ENCODE peak calls at places on chromosomes 6 and 20, in nine cellular contexts. One of them, this sample, is unnamed.
A peak's percentile ranks its signal among the peaks of the same experiment; 100 is the strongest.

GRCh38 chr20:17568045-17568788 is 1.7 kb upstream of the DSTN start:
- DNase-seq in esophagus muscularis mucosa: no peak
- DNase-seq in HCT116: no peak
- DNase-seq in GM23338: no peak
- DNase-seq in K562: no peak
- DNase-seq in breast epithelium: no peak
- DNase-seq in prostate gland: no peak
- DNase-seq in SK-N-SH: no peak
- DNase-seq in stomach: no peak
- DNase-seq in this sample: no peak

GRCh38 chr6:161356167-161356844 is 82.4 kb upstream of the AGPAT4 start:
- DNase-seq in HCT116: no peak
- DNase-seq in breast epithelium: no peak
- DNase-seq in SK-N-SH: no peak
- DNase-seq in stomach: no peak
- DNase-seq in prostate gland: no peak
- DNase-seq in K562: no peak
- DNase-seq in GM23338: no peak
- DNase-seq in esophagus muscularis mucosa: no peak
- DNase-seq in this sample: no peak

GRCh38 chr6:17709476-17709875 is 2.8 kb upstream of the NUP153 start:
- DNase-seq in GM23338: no peak
- DNase-seq in stomach: no peak
- DNase-seq in K562: no peak
- DNase-seq in prostate gland: no peak
- DNase-seq in esophagus muscularis mucosa: no peak
- DNase-seq in breast epithelium: no peak
- DNase-seq in SK-N-SH: no peak
- DNase-seq in HCT116: no peak
- DNase-seq in this sample: no peak

GRCh38 chr20:38060536-38060935 is 27.0 kb downstream of the RPRD1B start:
- DNase-seq in stomach: no peak
- DNase-seq in HCT116: no peak
- DNase-seq in GM23338: no peak
- DNase-seq in breast epithelium: no peak
- DNase-seq in SK-N-SH: no peak
- DNase-seq in prostate gland: no peak
- DNase-seq in esophagus muscularis mucosa: no peak
- DNase-seq in K562: no peak
- DNase-seq in this sample: no peak

GRCh38 chr6:153167026-153167891 is 36.2 kb upstream of the RGS17 start:
- DNase-seq in SK-N-SH: no peak
- DNase-seq in prostate gland: no peak
- DNase-seq in HCT116: peak; percentile 82
- DNase-seq in stomach: no peak
- DNase-seq in breast epithelium: no peak
- DNase-seq in esophagus muscularis mucosa: no peak
- DNase-seq in GM23338: no peak
- DNase-seq in K562: no peak
- DNase-seq in this sample: no peak

GRCh38 chr6:44561062-44561591 is 173.6 kb downstream of the CDC5L start:
- DNase-seq in K562: no peak
- DNase-seq in esophagus muscularis mucosa: no peak
- DNase-seq in breast epithelium: no peak
- DNase-seq in stomach: no peak
- DNase-seq in GM23338: peak; percentile 37
- DNase-seq in HCT116: no peak
- DNase-seq in SK-N-SH: peak; percentile 33
- DNase-seq in prostate gland: peak; percentile 28
- DNase-seq in this sample: no peak

GRCh38 chr20:25276533-25277050 is 28.7 kb downstream of the PYGB start:
- DNase-seq in GM23338: no peak
- DNase-seq in stomach: peak; percentile 20
- DNase-seq in SK-N-SH: no peak
- DNase-seq in K562: no peak
- DNase-seq in breast epithelium: no peak
- DNase-seq in prostate gland: no peak
- DNase-seq in esophagus muscularis mucosa: no peak
- DNase-seq in HCT116: no peak
- DNase-seq in this sample: peak; percentile 70

GRCh38 chr6:7389162-7389450 is 436 bp downstream of the CAGE1 start:
- DNase-seq in breast epithelium: peak; percentile 67
- DNase-seq in GM23338: no peak
- DNase-seq in esophagus muscularis mucosa: no peak
- DNase-seq in SK-N-SH: no peak
- DNase-seq in K562: peak; percentile 83
- DNase-seq in HCT116: no peak
- DNase-seq in stomach: peak; percentile 79
- DNase-seq in prostate gland: no peak
- DNase-seq in this sample: no peak

GRCh38 chr6:29632789-29633531 is at the start of gene GABBR1:
- DNase-seq in esophagus muscularis mucosa: peak; percentile 97
- DNase-seq in stomach: peak; percentile 85
- DNase-seq in prostate gland: peak; percentile 89
- DNase-seq in GM23338: peak; percentile 95
- DNase-seq in HCT116: peak; percentile 41
- DNase-seq in breast epithelium: peak; percentile 87
- DNase-seq in K562: peak; percentile 94
- DNase-seq in SK-N-SH: peak; percentile 99
- DNase-seq in this sample: peak; percentile 94

GRCh38 chr6:29631209-29631810 is 1.7 kb downstream of the GABBR1 start:
- DNase-seq in esophagus muscularis mucosa: no peak
- DNase-seq in breast epithelium: no peak
- DNase-seq in GM23338: peak; percentile 68
- DNase-seq in K562: peak; percentile 90
- DNase-seq in stomach: no peak
- DNase-seq in SK-N-SH: no peak
- DNase-seq in HCT116: no peak
- DNase-seq in prostate gland: no peak
- DNase-seq in this sample: no peak

GRCh38 chr6:29629571-29629970 is 3.4 kb downstream of the GABBR1 start:
- DNase-seq in K562: peak; percentile 5
- DNase-seq in stomach: no peak
- DNase-seq in GM23338: no peak
- DNase-seq in HCT116: no peak
- DNase-seq in breast epithelium: no peak
- DNase-seq in SK-N-SH: no peak
- DNase-seq in prostate gland: no peak
- DNase-seq in esophagus muscularis mucosa: no peak
- DNase-seq in this sample: no peak

GRCh38 chr6:29633532-29633901 is 534 bp upstream of the GABBR1 start:
- DNase-seq in K562: peak; percentile 50
- DNase-seq in GM23338: no peak
- DNase-seq in SK-N-SH: no peak
- DNase-seq in HCT116: no peak
- DNase-seq in esophagus muscularis mucosa: no peak
- DNase-seq in stomach: no peak
- DNase-seq in prostate gland: no peak
- DNase-seq in breast epithelium: no peak
- DNase-seq in this sample: no peak

DNA sequence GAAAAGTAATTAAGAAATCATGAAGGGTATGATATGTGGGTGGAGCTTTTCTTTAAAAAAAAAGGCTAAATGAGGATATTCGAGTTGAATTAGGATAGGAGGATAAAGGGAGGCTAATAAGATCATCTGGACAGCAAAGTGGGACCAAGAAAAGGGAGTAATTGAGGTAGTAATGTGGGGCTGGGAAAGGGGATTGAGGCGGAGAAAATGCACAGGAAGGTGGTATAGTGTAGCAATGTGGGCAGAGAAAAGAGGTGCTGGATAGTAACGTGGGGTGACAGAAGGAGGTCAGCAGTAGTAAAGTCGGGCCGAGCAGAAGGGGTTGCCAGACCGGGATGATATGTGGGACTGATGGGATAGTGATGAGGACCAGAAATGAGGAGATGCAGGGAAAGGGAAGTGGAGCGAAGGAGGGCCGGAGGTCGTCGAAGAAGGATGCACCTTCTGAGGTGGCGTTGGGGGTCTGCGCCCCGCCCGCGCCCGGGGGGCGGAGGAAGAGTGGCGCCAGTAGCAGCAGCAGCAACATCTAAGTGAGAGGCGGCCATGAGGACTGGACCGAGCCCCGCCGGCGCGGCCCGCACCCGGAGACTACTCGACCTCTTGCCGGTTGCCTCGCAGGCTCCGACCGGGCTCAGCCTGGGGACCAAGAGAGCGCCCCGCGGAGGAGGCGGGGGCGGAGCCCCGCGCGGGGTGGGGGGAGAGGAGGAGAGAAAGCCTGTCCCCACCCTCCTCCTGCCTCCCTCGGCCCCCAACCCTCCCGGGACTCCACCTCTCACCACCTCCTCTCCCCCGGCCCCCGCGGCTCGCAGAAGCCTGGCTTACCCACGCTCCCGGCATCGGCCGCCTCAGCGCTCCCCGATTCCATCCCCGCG is 887 bp downstream of the GABBR1 start:
- DNase-seq in K562: peak; percentile 91
- DNase-seq in HCT116: no peak
- DNase-seq in GM23338: peak; percentile 72
- DNase-seq in breast epithelium: no peak
- DNase-seq in SK-N-SH: peak; percentile 88
- DNase-seq in stomach: peak; percentile 54
- DNase-seq in esophagus muscularis mucosa: no peak
- DNase-seq in prostate gland: peak; percentile 58
- DNase-seq in this sample: peak; percentile 91
- TF ChIP-seq POLR2AphosphoS5 in K562: no peak
- TF ChIP-seq POLR2AphosphoS5 in HCT116: peak; percentile 27
- TF ChIP-seq POLR2AphosphoS5 in GM23338: peak; percentile 73
- TF ChIP-seq POLR2AphosphoS5 in breast epithelium: no peak
- TF ChIP-seq POLR2AphosphoS5 in SK-N-SH: no peak
- TF ChIP-seq POLR2AphosphoS5 in stomach: no peak
- TF ChIP-seq POLR2AphosphoS5 in esophagus muscularis mucosa: no peak
- TF ChIP-seq POLR2AphosphoS5 in prostate gland: no peak
- TF ChIP-seq POLR2AphosphoS5 in this sample: no peak

DNA sequence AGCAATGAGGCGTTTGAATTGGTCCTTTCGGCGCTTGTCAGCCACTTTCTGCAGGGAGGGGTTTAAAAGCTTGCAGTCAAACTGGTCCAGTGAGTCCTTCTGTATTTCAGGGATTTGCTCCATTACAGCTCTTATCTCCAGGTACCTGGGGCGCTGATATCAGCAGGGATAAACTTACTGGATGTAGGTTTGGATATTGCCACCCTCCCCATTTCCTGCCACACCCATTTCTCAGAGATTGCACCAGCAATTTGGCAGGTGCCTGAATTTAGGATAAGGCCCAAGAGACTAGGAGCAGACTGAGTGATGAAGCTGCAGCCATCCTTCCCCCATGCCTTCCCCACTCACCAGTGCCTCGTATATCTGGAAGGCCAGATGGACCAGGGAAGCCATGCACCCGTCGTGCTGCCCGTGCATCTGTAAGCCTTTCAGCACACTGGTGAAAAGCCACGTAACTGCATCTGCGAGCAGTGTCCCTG is 7.6 kb downstream of the POLR1C start:
- DNase-seq in HCT116: no peak
- DNase-seq in GM23338: no peak
- DNase-seq in SK-N-SH: no peak
- DNase-seq in K562: peak; percentile 43
- DNase-seq in prostate gland: no peak
- DNase-seq in esophagus muscularis mucosa: no peak
- DNase-seq in breast epithelium: no peak
- DNase-seq in stomach: peak; percentile 44
- DNase-seq in this sample: no peak
- TF ChIP-seq POLR2AphosphoS5 in HCT116: no peak
- TF ChIP-seq POLR2AphosphoS5 in GM23338: no peak
- TF ChIP-seq POLR2AphosphoS5 in SK-N-SH: no peak
- TF ChIP-seq POLR2AphosphoS5 in K562: no peak
- TF ChIP-seq POLR2AphosphoS5 in prostate gland: no peak
- TF ChIP-seq POLR2AphosphoS5 in esophagus muscularis mucosa: no peak
- TF ChIP-seq POLR2AphosphoS5 in breast epithelium: no peak
- TF ChIP-seq POLR2AphosphoS5 in stomach: peak; percentile 23
- TF ChIP-seq POLR2AphosphoS5 in this sample: no peak

GRCh38 chr6:107652526-107653182 is 162.7 kb downstream of the SOBP start:
- DNase-seq in SK-N-SH: no peak
- DNase-seq in esophagus muscularis mucosa: no peak
- DNase-seq in HCT116: no peak
- DNase-seq in breast epithelium: no peak
- DNase-seq in GM23338: no peak
- DNase-seq in K562: no peak
- DNase-seq in stomach: no peak
- DNase-seq in prostate gland: no peak
- DNase-seq in this sample: no peak

GRCh38 chr6:107653861-107654394 is 164.0 kb downstream of the SOBP start:
- DNase-seq in esophagus muscularis mucosa: no peak
- DNase-seq in GM23338: no peak
- DNase-seq in SK-N-SH: no peak
- DNase-seq in HCT116: no peak
- DNase-seq in breast epithelium: no peak
- DNase-seq in K562: no peak
- DNase-seq in prostate gland: no peak
- DNase-seq in stomach: no peak
- DNase-seq in this sample: no peak

GRCh38 chr6:107654736-107655135 is 164.8 kb downstream of the SOBP start:
- DNase-seq in HCT116: no peak
- DNase-seq in breast epithelium: no peak
- DNase-seq in prostate gland: no peak
- DNase-seq in esophagus muscularis mucosa: no peak
- DNase-seq in SK-N-SH: no peak
- DNase-seq in stomach: no peak
- DNase-seq in GM23338: no peak
- DNase-seq in K562: no peak
- DNase-seq in this sample: no peak

GRCh38 chr6:107655245-107655644 is 165.3 kb downstream of the SOBP start:
- DNase-seq in esophagus muscularis mucosa: no peak
- DNase-seq in HCT116: no peak
- DNase-seq in stomach: no peak
- DNase-seq in prostate gland: no peak
- DNase-seq in K562: peak; percentile 8
- DNase-seq in SK-N-SH: peak; percentile 51
- DNase-seq in GM23338: peak; percentile 85
- DNase-seq in breast epithelium: no peak
- DNase-seq in this sample: no peak

DNA sequence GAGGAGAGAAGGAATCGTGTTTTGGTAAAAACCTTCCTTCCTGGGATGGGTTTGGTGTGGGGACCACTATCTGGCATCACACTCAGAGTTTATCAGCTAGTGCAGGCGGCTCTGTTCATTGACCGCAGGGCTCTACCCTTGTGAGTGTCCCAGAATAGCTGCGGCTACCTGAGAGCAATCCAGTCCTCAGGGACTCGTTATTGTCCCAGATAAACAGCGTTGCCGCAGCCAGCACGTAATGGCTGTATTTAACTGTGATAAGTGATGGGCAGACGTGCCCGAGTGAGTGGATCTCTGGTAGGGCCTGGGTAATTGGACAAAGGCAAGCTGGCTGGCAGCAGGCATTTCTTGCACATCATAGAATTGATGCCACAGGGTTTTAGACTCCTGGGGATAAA is 163.3 kb downstream of the SOBP start:
- DNase-seq in prostate gland: no peak
- DNase-seq in GM23338: no peak
- DNase-seq in K562: peak; percentile 74
- DNase-seq in stomach: no peak
- DNase-seq in HCT116: no peak
- DNase-seq in breast epithelium: no peak
- DNase-seq in esophagus muscularis mucosa: no peak
- DNase-seq in SK-N-SH: peak; percentile 74
- DNase-seq in this sample: no peak
- TF ChIP-seq POLR2AphosphoS5 in prostate gland: no peak
- TF ChIP-seq POLR2AphosphoS5 in GM23338: no peak
- TF ChIP-seq POLR2AphosphoS5 in K562: peak; percentile 78
- TF ChIP-seq POLR2AphosphoS5 in stomach: no peak
- TF ChIP-seq POLR2AphosphoS5 in HCT116: no peak
- TF ChIP-seq POLR2AphosphoS5 in breast epithelium: no peak
- TF ChIP-seq POLR2AphosphoS5 in esophagus muscularis mucosa: no peak
- TF ChIP-seq POLR2AphosphoS5 in SK-N-SH: no peak
- TF ChIP-seq POLR2AphosphoS5 in this sample: no peak

GRCh38 chr6:32950010-32950409 is 2.9 kb downstream of the HLA-DMA start:
- DNase-seq in HCT116: no peak
- DNase-seq in prostate gland: no peak
- DNase-seq in K562: no peak
- DNase-seq in breast epithelium: no peak
- DNase-seq in esophagus muscularis mucosa: no peak
- DNase-seq in stomach: no peak
- DNase-seq in GM23338: no peak
- DNase-seq in SK-N-SH: no peak
- DNase-seq in this sample: no peak

GRCh38 chr6:32946893-32947292 is 6.0 kb downstream of the HLA-DMA start:
- DNase-seq in esophagus muscularis mucosa: no peak
- DNase-seq in stomach: no peak
- DNase-seq in prostate gland: no peak
- DNase-seq in GM23338: no peak
- DNase-seq in K562: no peak
- DNase-seq in breast epithelium: no peak
- DNase-seq in SK-N-SH: no peak
- DNase-seq in HCT116: no peak
- DNase-seq in this sample: no peak

GRCh38 chr6:32950449-32950848 is 2.4 kb downstream of the HLA-DMA start:
- DNase-seq in GM23338: no peak
- DNase-seq in SK-N-SH: no peak
- DNase-seq in K562: no peak
- DNase-seq in stomach: no peak
- DNase-seq in HCT116: no peak
- DNase-seq in prostate gland: no peak
- DNase-seq in esophagus muscularis mucosa: no peak
- DNase-seq in breast epithelium: no peak
- DNase-seq in this sample: no peak

GRCh38 chr6:32947552-32948465 is 5.1 kb downstream of the HLA-DMA start:
- DNase-seq in stomach: no peak
- DNase-seq in esophagus muscularis mucosa: no peak
- DNase-seq in breast epithelium: no peak
- DNase-seq in prostate gland: peak; percentile 38
- DNase-seq in K562: peak; percentile 62
- DNase-seq in SK-N-SH: peak; percentile 21
- DNase-seq in GM23338: peak; percentile 86
- DNase-seq in HCT116: peak; percentile 48
- DNase-seq in this sample: no peak

GRCh38 chr6:32949113-32949512 is 3.8 kb downstream of the HLA-DMA start:
- DNase-seq in breast epithelium: no peak
- DNase-seq in stomach: no peak
- DNase-seq in K562: no peak
- DNase-seq in prostate gland: no peak
- DNase-seq in GM23338: no peak
- DNase-seq in SK-N-SH: no peak
- DNase-seq in HCT116: no peak
- DNase-seq in esophagus muscularis mucosa: no peak
- DNase-seq in this sample: no peak
- TF ChIP-seq POLR2AphosphoS5 in breast epithelium: no peak
- TF ChIP-seq POLR2AphosphoS5 in stomach: no peak
- TF ChIP-seq POLR2AphosphoS5 in K562: no peak
- TF ChIP-seq POLR2AphosphoS5 in prostate gland: no peak
- TF ChIP-seq POLR2AphosphoS5 in GM23338: no peak
- TF ChIP-seq POLR2AphosphoS5 in SK-N-SH: no peak
- TF ChIP-seq POLR2AphosphoS5 in HCT116: no peak
- TF ChIP-seq POLR2AphosphoS5 in esophagus muscularis mucosa: no peak
- TF ChIP-seq POLR2AphosphoS5 in this sample: no peak

This sample was measured in spleen.